ENCODE peak calls at places on chromosome 15, in four cellular contexts. H is stomach, M is suprapubic skin, W is K562. E is an unnamed sample.

GRCh38 chr15:77825546-77825945 is 192.8 kb upstream of the LINGO1 start:
- DNase-seq in H (no peak), M (no peak), W (no peak), E (no peak)

GRCh38 chr15:94327356-94327936 is 96.1 kb downstream of the MCTP2 start:
- DNase-seq in H (no peak), M (no peak), W (peak), E (no peak)

GRCh38 chr15:93759626-93760025 is 471.7 kb upstream of the MCTP2 start:
- DNase-seq in H (no peak), M (no peak), W (no peak), E (no peak)

GRCh38 chr15:80234883-80235282 is 17.1 kb downstream of the CTXND1 start:
- DNase-seq in H (peak), M (no peak), W (peak), E (no peak)

GRCh38 chr15:64893481-64894394 is 18.0 kb upstream of the ANKDD1A start:
- DNase-seq in H (peak), M (peak), W (peak), E (peak)

GRCh38 chr15:41928100-41928499 is 34.2 kb upstream of the SPTBN5 start:
- DNase-seq in H (no peak), M (no peak), W (no peak), E (no peak)

GRCh38 chr15:88450125-88450798 is 16.9 kb downstream of the MRPL46 start:
- DNase-seq in H (peak), M (no peak), W (peak), E (no peak)

GRCh38 chr15:77749236-77749997 is 116.7 kb upstream of the LINGO1 start:
- DNase-seq in H (no peak), M (no peak), W (no peak), E (no peak)

GRCh38 chr15:28885630-28886430 is at the start of gene APBA2:
- DNase-seq in H (no peak), M (no peak), W (peak), E (peak)

GRCh38 chr15:36831125-36831914 is 251.9 kb downstream of the CDIN1 start:
- DNase-seq in H (no peak), M (no peak), W (no peak), E (no peak)

GRCh38 chr15:68054658-68055223 is 626 bp downstream of the PIAS1 start:
- DNase-seq in H (peak), M (peak), W (peak), E (peak)

GRCh38 chr15:33021806-33022389 is 172.6 kb downstream of the FMN1 start:
- DNase-seq in H (no peak), M (no peak), W (peak), E (no peak)

DNA sequence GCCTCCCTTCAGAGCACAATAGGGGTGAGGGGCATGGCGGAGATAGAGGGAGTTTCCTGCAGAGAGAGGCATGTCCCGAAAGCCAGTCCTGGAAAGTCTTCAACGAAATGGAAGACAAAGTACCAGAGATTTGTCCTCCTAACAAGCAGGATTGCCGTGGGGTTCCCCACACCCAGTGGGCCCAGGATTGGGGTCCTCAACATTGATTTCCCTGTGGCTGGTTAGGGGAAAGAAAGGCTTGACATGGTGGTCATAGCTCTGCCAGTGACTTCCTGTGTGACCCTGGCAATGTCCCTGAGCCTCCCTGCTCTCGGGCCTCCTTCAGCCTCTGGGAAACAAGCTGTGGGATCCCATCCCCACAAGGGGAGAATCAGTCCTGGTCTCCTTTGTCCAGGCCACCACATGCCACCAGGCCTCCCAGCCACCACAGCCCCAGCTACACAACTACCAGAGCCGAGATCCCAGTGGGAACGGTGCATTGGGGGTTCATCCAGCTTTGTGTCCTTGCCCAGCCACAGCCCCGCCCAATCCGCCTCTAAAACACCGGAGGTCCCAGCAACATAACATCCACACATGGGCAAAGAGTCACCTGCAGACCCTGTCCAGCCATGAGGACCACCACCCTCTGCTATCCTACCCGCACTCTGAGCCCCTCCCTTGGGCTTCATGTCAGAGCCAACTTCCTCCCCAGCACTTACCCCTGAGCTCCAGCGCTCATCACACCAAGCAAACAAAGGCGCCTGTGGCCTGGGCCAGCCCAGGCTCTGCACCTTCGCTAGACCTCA is 63.0 kb downstream of the ADAMTS17 start:
- DNase-seq in H (no peak), M (no peak), W (no peak), E (no peak)
- TF ChIP-seq EP300 in H (no peak), M (no peak), W (no peak), E (no peak)

DNA sequence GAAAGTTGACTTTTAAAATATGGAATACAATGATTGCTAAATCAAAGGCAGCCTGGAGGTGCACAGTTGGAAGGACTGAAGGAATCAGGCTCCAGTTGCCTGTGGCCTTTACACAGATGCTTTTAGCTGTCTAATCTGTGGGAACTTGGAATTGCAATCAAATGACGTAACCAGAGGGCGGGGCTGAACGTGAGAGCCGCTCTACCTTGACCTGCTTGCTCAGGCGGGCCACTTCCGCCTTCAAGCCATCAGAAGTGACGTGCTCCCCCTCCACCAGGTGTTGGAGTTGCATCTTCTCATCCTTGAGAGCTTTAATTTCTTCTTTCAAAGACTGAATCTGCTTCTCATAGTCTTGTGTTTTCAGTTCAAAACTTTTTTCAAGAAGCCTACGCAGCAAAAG is 37.7 kb upstream of the GNB5 start:
- DNase-seq in H (peak), M (no peak), W (peak), E (no peak)
- TF ChIP-seq POLR2AphosphoS5 in H (no peak), M (no peak), W (no peak), E (no peak)

GRCh38 chr15:69200773-69201745 is 40.6 kb downstream of the GLCE start:
- DNase-seq in H (no peak), M (no peak), W (no peak), E (peak)

GRCh38 chr15:69209661-69210060 is 49.2 kb downstream of the GLCE start:
- DNase-seq in H (no peak), M (no peak), W (no peak), E (no peak)

GRCh38 chr15:69210574-69210973 is 50.1 kb downstream of the GLCE start:
- DNase-seq in H (no peak), M (no peak), W (no peak), E (no peak)

GRCh38 chr15:69206079-69206478 is 45.6 kb downstream of the GLCE start:
- DNase-seq in H (no peak), M (no peak), W (no peak), E (no peak)
- TF ChIP-seq EP300 in H (no peak), M (no peak), W (no peak), E (no peak)

GRCh38 chr15:59931642-59932296 is 72.3 kb upstream of the FOXB1 start:
- DNase-seq in H (no peak), M (no peak), W (no peak), E (no peak)
- TF ChIP-seq POLR2AphosphoS5 in H (no peak), M (no peak), W (no peak), E (no peak)

GRCh38 chr15:91304210-91304609 is 204.2 kb downstream of the SV2B start:
- DNase-seq in H (no peak), M (no peak), W (no peak), E (no peak)

GRCh38 chr15:91298101-91298500 is 198.0 kb downstream of the SV2B start:
- DNase-seq in H (no peak), M (no peak), W (no peak), E (no peak)

GRCh38 chr15:91304794-91305193 is 204.7 kb downstream of the SV2B start:
- DNase-seq in H (no peak), M (no peak), W (no peak), E (no peak)

GRCh38 chr15:91306155-91306554 is 206.1 kb downstream of the SV2B start:
- DNase-seq in H (no peak), M (no peak), W (no peak), E (no peak)

DNA sequence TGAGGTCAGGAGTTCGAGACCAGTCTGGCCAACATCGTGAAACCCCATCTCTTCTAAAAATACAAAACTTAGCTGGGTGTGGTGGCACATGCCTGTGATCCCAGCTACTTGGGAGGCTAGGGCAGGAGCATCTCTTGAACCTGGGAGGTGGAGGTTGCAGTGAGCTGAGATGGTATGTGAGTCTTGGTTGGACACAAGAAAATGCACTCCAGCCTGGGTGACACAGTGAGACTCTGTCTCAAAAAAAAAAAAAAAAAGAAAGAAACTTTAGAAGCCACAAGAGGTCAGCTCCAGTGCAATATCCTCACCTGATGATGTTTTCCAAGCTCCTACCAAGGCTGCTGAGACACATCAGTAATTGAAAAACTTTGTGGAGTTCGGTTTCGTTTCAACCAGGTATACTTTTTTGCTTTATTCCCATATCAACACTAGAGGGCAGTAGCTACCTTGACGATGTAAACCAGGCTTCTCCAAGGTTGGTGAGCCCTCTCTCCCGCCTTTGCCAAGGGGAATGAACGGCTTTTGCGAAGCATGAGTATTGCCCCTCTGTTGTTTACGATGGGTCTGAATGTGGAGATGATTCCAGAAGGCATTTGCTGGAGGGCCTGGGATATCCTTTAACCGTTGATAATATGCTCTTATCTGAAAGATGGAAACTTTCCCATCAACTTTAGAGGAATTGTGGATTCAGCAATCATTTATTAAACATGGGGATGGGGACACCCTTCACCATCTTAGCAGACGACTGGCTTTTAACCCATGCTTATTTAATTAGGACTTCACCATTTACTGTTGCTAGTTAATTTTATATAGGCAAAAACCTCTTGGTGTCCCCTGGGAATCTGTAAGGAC is 202.8 kb downstream of the SV2B start:
- DNase-seq in H (no peak), M (no peak), W (peak), E (no peak)
- TF ChIP-seq EP300 in H (no peak), M (no peak), W (no peak), E (no peak)

DNA sequence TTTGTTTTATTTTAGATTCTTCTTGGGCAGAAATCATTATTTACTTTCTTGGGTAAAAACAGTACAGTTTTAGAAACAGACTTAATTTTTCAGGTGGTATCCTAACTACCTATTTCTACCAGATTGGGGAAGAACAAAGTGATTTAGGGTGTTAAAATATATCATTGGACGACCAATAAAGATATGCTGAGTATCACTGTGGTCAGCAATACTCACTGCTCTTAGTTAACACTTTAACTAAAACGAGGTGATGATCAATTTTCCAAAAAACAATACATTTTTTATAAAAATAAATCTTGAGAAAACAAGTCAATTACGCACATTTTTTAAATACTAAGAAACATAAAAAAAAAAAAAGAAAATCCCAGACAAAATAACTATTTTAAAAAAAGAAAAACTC is 3.6 kb downstream of the COPS2 start:
- DNase-seq in H (no peak), M (no peak), W (no peak), E (no peak)
- TF ChIP-seq POLR2AphosphoS5 in H (no peak), M (no peak), W (no peak), E (no peak)

GRCh38 chr15:54026258-54026657 is 48.0 kb downstream of the UNC13C start:
- DNase-seq in H (no peak), M (no peak), W (no peak), E (no peak)
- TF ChIP-seq EP300 in H (no peak), M (no peak), W (no peak), E (no peak)

GRCh38 chr15:69398541-69398940 is 15.6 kb upstream of the KIF23 start:
- DNase-seq in H (no peak), M (no peak), W (no peak), E (no peak)
- TF ChIP-seq POLR2AphosphoS5 in H (no peak), M (no peak), W (no peak), E (no peak)

GRCh38 chr15:85443046-85443445 is 62.6 kb downstream of the AKAP13 start:
- DNase-seq in H (no peak), M (no peak), W (no peak), E (no peak)

GRCh38 chr15:85445361-85445760 is 65.0 kb downstream of the AKAP13 start:
- DNase-seq in H (no peak), M (no peak), W (no peak), E (no peak)

GRCh38 chr15:85440451-85440850 is 60.0 kb downstream of the AKAP13 start:
- DNase-seq in H (no peak), M (no peak), W (no peak), E (no peak)

GRCh38 chr15:85444329-85444605 is 63.9 kb downstream of the AKAP13 start:
- DNase-seq in H (no peak), M (no peak), W (no peak), E (no peak)

DNA sequence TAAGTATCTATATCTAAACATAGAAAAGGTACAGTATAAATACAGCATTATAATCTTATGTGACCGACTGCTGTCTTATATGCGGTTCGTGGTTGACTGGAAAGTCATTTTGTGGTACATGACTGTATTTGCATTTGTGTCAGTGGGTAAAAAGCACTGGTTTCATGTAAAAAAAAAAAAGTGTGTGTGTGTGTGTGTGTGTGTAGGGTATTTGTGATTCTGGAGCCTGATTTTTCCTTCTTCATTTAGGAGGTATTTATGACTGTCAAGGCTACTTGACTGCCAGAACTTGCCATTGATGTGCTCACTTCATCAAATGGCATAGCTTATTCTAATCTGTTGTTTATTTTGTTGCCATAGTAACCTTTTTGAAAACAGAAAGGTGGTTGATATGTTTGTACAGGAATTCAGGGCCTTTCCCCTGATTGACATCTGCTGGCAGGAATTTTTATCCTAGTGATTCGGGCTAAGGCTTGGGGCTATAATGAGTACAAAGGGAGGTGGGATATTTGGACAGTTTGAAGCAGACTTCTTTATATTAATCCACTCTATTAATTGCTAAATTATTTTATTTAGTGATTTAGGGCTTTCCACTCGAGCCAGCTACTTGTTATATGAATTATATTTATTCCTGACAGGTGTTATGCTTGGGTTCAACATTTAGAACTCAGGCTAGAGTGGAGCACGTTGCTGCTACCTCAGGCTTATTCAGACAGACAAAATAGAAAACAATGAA is 63.4 kb downstream of the AKAP13 start:
- DNase-seq in H (no peak), M (no peak), W (no peak), E (no peak)
- TF ChIP-seq EP300 in H (no peak), M (no peak), W (no peak), E (no peak)